ENCODE peak calls at places on chromosomes 6 and 20, in five cellular contexts. O, P, T, F and N are unnamed samples.

GRCh38 chr20:57618091-57618765 is 2.0 kb downstream of the ZBP1 start:
- DNase-seq in O (peak; percentile 51), P (no peak), T (no peak), F (no peak), N (no peak)

GRCh38 chr6:137265574-137265973 is 46.4 kb upstream of the IFNGR1 start:
- DNase-seq in O (no peak), P (no peak), T (no peak), F (no peak), N (no peak)

GRCh38 chr6:91669154-91669903 is 1082.5 kb upstream of the MAP3K7 start:
- DNase-seq in O (no peak), P (no peak), T (no peak), F (no peak), N (no peak)

GRCh38 chr6:18259675-18260447 is 4.5 kb downstream of the DEK start:
- DNase-seq in O (no peak), P (no peak), T (no peak), F (no peak), N (no peak)

GRCh38 chr6:31345026-31345730 is 11.8 kb downstream of the HLA-B start:
- DNase-seq in O (no peak), P (no peak), T (no peak), F (no peak), N (no peak)

GRCh38 chr6:169841907-169842606 is 90.6 kb downstream of the ERMARD start:
- DNase-seq in O (no peak), P (no peak), T (no peak), F (no peak), N (no peak)

GRCh38 chr6:4641461-4641860 is 134.7 kb upstream of the CDYL start:
- DNase-seq in O (no peak), P (no peak), T (no peak), F (no peak), N (no peak)

GRCh38 chr6:153832543-153832942 is 206.5 kb upstream of the OPRM1 start:
- DNase-seq in O (no peak), P (no peak), T (no peak), F (no peak), N (no peak)

GRCh38 chr20:34736106-34736505 is 32.0 kb downstream of the TP53INP2 start:
- DNase-seq in O (no peak), P (no peak), T (no peak), F (no peak), N (no peak)

GRCh38 chr6:144434308-144434990 is 149.3 kb downstream of the UTRN start:
- DNase-seq in O (no peak), P (no peak), T (no peak), F (no peak), N (peak; percentile 89)

GRCh38 chr20:45629496-45630100 is at the start of gene WFDC10A:
- DNase-seq in O (peak; percentile 62), P (peak; percentile 38), T (no peak), F (peak; percentile 62), N (peak; percentile 23)

GRCh38 chr6:140379919-140380318 is 1005.5 kb upstream of the CITED2 start:
- DNase-seq in O (no peak), P (peak; percentile 81), T (no peak), F (no peak), N (no peak)

GRCh38 chr6:90079555-90080490 is 185.6 kb downstream of the GJA10 start:
- DNase-seq in O (no peak), P (no peak), T (no peak), F (no peak), N (no peak)

GRCh38 chr20:34632870-34633452 is 43.9 kb downstream of the PIGU start:
- DNase-seq in O (no peak), P (no peak), T (no peak), F (no peak), N (no peak)

GRCh38 chr6:29708432-29709177 is 14.6 kb upstream of the HLA-F start:
- DNase-seq in O (no peak), P (no peak), T (peak; percentile 43), F (no peak), N (no peak)

GRCh38 chr6:72216222-72217106 is 330.1 kb downstream of the RIMS1 start:
- DNase-seq in O (no peak), P (no peak), T (no peak), F (no peak), N (no peak)

GRCh38 chr6:87722831-87723726 is 21.0 kb upstream of the AKIRIN2 start:
- DNase-seq in O (peak; percentile 78), P (peak; percentile 92), T (peak; percentile 77), F (peak; percentile 66), N (peak; percentile 51)

GRCh38 chr6:80158478-80158989 is 52.1 kb downstream of the BCKDHB start:
- DNase-seq in O (no peak), P (no peak), T (no peak), F (no peak), N (no peak)

GRCh38 chr6:148757944-148758343 is 11.1 kb downstream of the UST start:
- DNase-seq in O (no peak), P (no peak), T (no peak), F (no peak), N (no peak)

GRCh38 chr6:139126255-139126654 is 8.6 kb upstream of the HECA start:
- DNase-seq in O (no peak), P (no peak), T (no peak), F (no peak), N (no peak)

GRCh38 chr20:47950103-47950502 is 164.8 kb upstream of the SULF2 start:
- DNase-seq in O (no peak), P (no peak), T (no peak), F (no peak), N (peak; percentile 77)

GRCh38 chr6:44062771-44063560 is 64.3 kb downstream of the MRPL14 start:
- DNase-seq in O (no peak), P (no peak), T (no peak), F (peak; percentile 76), N (no peak)

DNA sequence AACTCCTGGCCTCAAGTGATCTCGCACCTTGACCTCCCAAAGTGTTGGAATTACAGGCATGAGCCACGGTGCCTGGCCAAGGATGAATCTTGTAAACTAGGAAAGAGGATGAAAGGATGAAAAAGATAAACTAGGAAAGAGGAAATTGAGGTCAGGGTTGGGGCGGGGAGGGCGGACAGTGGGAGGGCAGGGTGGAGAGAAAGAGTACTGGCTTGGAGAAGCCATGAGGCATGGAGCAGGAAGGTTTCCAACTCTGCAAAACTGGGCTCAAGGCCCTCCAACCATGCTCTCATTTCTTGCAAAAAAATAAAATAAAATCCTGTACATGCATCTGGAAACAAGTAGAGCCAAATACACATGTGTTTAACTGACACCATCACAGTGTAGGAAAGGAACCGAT is 256.6 kb upstream of the SGK1 start:
- DNase-seq in O (no peak), P (no peak), T (no peak), F (no peak), N (no peak)
- TF ChIP-seq MYC in O (no peak), P (no peak), T (no peak), F (no peak), N (no peak)

DNA sequence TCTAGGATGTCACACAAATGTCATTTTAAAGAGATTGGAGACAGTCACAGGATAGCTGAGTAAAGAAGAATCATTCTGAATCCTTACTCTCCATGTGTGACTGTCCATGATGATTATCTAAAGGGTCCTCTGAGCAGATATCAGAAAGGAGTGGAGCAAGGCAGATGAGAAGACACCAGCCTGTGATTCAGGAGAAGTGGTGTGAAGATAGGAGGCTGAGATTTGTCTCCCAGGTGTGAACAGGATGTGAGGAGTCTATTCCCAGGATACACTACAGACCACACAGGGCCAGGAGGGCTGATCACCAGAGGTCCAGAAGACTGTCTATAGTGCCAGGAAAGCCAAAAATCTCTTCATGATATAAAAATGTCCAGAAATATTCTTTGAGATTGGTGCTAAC is 27.0 kb downstream of the RWDD2A start:
- DNase-seq in O (no peak), P (no peak), T (no peak), F (no peak), N (no peak)
- H3K27ac ChIP-seq in O (no peak overlapping the region), P (no peak overlapping the region), T (no peak overlapping the region), F (no peak overlapping the region), N (no peak overlapping the region)

DNA sequence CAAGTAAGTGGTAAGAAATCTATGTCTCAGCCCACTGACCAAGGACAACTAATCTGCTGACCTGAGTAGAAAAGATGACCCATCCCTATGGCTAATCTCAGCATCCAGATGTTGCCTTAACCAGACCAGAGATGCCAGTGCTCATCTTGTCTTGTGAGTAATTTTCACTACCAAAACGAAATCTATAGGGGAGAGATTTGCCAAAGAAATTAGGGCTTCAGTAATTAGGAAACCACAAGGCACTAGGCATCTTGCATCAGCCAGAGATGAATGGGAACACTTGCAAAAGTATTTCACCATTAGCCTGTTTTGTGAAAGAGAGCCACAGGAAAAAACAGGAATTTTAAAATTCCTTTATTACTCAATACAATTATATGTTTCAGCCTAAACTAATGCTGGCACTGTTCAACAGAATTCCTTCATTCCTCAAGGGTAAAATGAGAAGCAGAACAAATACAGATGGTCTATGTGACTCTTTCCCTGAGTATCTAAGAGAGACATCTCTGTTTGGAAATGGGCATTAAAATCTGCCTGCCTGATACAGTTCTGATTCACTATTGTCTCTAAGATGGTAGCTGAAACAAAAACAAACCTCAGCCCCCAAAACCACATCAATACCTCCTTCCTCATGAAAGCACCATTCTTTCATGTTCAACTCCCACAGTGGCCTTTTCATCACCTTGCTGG is 87.8 kb downstream of the GMDS start:
- DNase-seq in O (no peak), P (peak; percentile 23), T (peak; percentile 34), F (no peak), N (peak; percentile 27)
- TF ChIP-seq MYC in O (no peak), P (no peak), T (no peak), F (no peak), N (no peak)

GRCh38 chr6:167831281-167831680 is 4.6 kb downstream of the AFDN start:
- DNase-seq in O (no peak), P (no peak), T (no peak), F (no peak), N (no peak)
- H3K27ac ChIP-seq in O (no peak overlapping the region), P (no peak overlapping the region), T (peak overlapping the region; percentile 84), F (peak overlapping the region; percentile 68), N (no peak overlapping the region)